ENCODE peak calls at places on chromosomes 7 and 10, in nine cellular contexts. U is foreskin fibroblast; X is ELF-1; O is uterus; D is mesenteric fat pad; P is Daoy; A is activated CD4-positive, alpha-beta memory T cell treated with anti-CD3 and anti-CD28 coated beads, Interleukin-2, amount 10 ng/mL, durations not matched to agents 7 days and 5 days; S is hypothalamus; G is IMR-90. V is an unnamed sample.

GRCh38 chr10:18140149-18140956 is at the start of gene CACNB2:
- DNase-seq in U (peak; percentile 81), X (peak; percentile 18), O (peak; percentile 84), D (no peak), P (peak; percentile 37), A (no peak), S (peak; percentile 37), G (peak; percentile 51), V (peak; percentile 86)

GRCh38 chr7:25759281-25759680 is 392.7 kb upstream of the NFE2L3 start:
- DNase-seq in U (no peak), X (no peak), O (no peak), D (no peak), P (no peak), A (no peak), S (no peak), G (no peak), V (no peak)

GRCh38 chr7:31958216-31958615 is 112.0 kb downstream of the PDE1C start:
- DNase-seq in U (peak; percentile 9), X (no peak), O (no peak), D (no peak), P (no peak), A (no peak), S (no peak), G (peak; percentile 70), V (no peak)

GRCh38 chr7:106732045-106732444 is 71.1 kb upstream of the CCDC71L start:
- DNase-seq in U (no peak), X (no peak), O (no peak), D (no peak), P (no peak), A (no peak), S (no peak), G (no peak), V (no peak)

GRCh38 chr7:17493451-17493850 is 195.0 kb downstream of the AHR start:
- DNase-seq in U (peak; percentile 15), X (no peak), O (no peak), D (no peak), P (no peak), A (no peak), S (no peak), G (no peak), V (no peak)

GRCh38 chr10:98267069-98267893 is 713 bp downstream of the LOXL4 start:
- DNase-seq in U (peak; percentile 42), X (no peak), O (no peak), D (no peak), P (no peak), A (no peak), S (no peak), G (no peak), V (no peak)

GRCh38 chr10:5396545-5396944 is 8.1 kb downstream of the TUBAL3 start:
- DNase-seq in U (no peak), X (no peak), O (no peak), D (no peak), P (no peak), A (no peak), S (peak; percentile 60), G (no peak), V (no peak)

GRCh38 chr10:11353229-11353896 is 258.1 kb downstream of the USP6NL start:
- DNase-seq in U (no peak), X (no peak), O (no peak), D (no peak), P (no peak), A (no peak), S (no peak), G (no peak), V (no peak)

GRCh38 chr7:156025675-156026074 is 213.4 kb upstream of the SHH start:
- DNase-seq in U (no peak), X (no peak), O (no peak), D (no peak), P (no peak), A (no peak), S (no peak), G (no peak), V (no peak)

GRCh38 chr7:98470131-98470985 is 69.5 kb upstream of the BAIAP2L1 start:
- DNase-seq in U (peak; percentile 24), X (peak; percentile 87), O (no peak), D (no peak), P (peak; percentile 60), A (no peak), S (peak; percentile 11), G (no peak), V (peak; percentile 7)

GRCh38 chr7:20302866-20303265 is 27.8 kb upstream of the ITGB8 start:
- DNase-seq in U (no peak), X (no peak), O (no peak), D (no peak), P (no peak), A (no peak), S (no peak), G (no peak), V (no peak)

GRCh38 chr7:143369678-143370651 is 7.5 kb upstream of the FAM131B start:
- DNase-seq in U (no peak), X (peak; percentile 80), O (no peak), D (no peak), P (no peak), A (no peak), S (no peak), G (no peak), V (no peak)

GRCh38 chr10:103693070-103693811 is 162.1 kb downstream of the SH3PXD2A start:
- DNase-seq in U (peak; percentile 43), X (no peak), O (no peak), D (no peak), P (peak; percentile 29), A (peak; percentile 53), S (no peak), G (no peak), V (no peak)

GRCh38 chr7:155166673-155167370 is 96.7 kb downstream of the HTR5A start:
- DNase-seq in U (no peak), X (peak; percentile 44), O (peak; percentile 72), D (peak; percentile 81), P (peak; percentile 94), A (peak; percentile 44), S (no peak), G (peak; percentile 46), V (no peak)

GRCh38 chr10:17257466-17258321 is 29.7 kb downstream of the VIM start:
- DNase-seq in U (peak; percentile 88), X (peak; percentile 68), O (peak; percentile 41), D (no peak), P (peak; percentile 66), A (peak; percentile 57), S (peak; percentile 3), G (peak; percentile 78), V (peak; percentile 49)